ENCODE peak calls at places on chromosomes 3 and 15, in eight cellular contexts. M is A549, G is ovary, Y is IMR-90, I is Peyer's patch, E is endothelial cell of umbilical vein, W is thyroid gland, Q is transverse colon. H is an unnamed sample.

GRCh38 chr15:33310481-33311311 is at the start of gene RYR3:
- DNase-seq in M (no peak), G (no peak), Y (no peak), I (no peak), E (no peak), W (peak), Q (no peak), H (no peak)

GRCh38 chr3:28586325-28586724 is 237.7 kb upstream of the AZI2 start:
- DNase-seq in M (no peak), G (no peak), Y (no peak), I (no peak), E (no peak), W (no peak), Q (no peak), H (no peak)

GRCh38 chr3:134794950-134795775 is at the start of gene EPHB1:
- DNase-seq in M (peak), G (peak), Y (peak), I (peak), E (peak), W (peak), Q (peak), H (peak)

GRCh38 chr15:68100194-68100593 is 46.1 kb downstream of the PIAS1 start:
- DNase-seq in M (no peak), G (no peak), Y (no peak), I (no peak), E (no peak), W (no peak), Q (no peak), H (no peak)

GRCh38 chr3:126535636-126536035 is 11.7 kb downstream of the CHST13 start:
- DNase-seq in M (no peak), G (no peak), Y (no peak), I (no peak), E (no peak), W (no peak), Q (no peak), H (peak)

GRCh38 chr3:188834349-188834748 is 337.4 kb upstream of the TPRG1 start:
- DNase-seq in M (peak), G (no peak), Y (no peak), I (no peak), E (no peak), W (no peak), Q (no peak), H (no peak)

GRCh38 chr3:145015243-145015642 is 1043.6 kb downstream of the DIPK2A start:
- DNase-seq in M (no peak), G (no peak), Y (peak), I (no peak), E (peak), W (no peak), Q (no peak), H (no peak)

GRCh38 chr3:1262246-1262645 is 169.4 kb downstream of the CNTN6 start:
- DNase-seq in M (no peak), G (no peak), Y (no peak), I (no peak), E (no peak), W (no peak), Q (no peak), H (no peak)

GRCh38 chr3:117836296-117836695 is 1126.7 kb downstream of the TUSC7 start:
- DNase-seq in M (no peak), G (no peak), Y (peak), I (no peak), E (no peak), W (no peak), Q (no peak), H (no peak)

GRCh38 chr15:68479406-68479805 is 47.4 kb upstream of the ITGA11 start:
- DNase-seq in M (no peak), G (peak), Y (peak), I (no peak), E (no peak), W (no peak), Q (peak), H (peak)

GRCh38 chr3:40623567-40623966 is 98.8 kb downstream of the ZNF621 start:
- DNase-seq in M (no peak), G (no peak), Y (no peak), I (peak), E (no peak), W (no peak), Q (peak), H (peak)

GRCh38 chr15:73804421-73804820 is 51.3 kb upstream of the INSYN1 start:
- DNase-seq in M (no peak), G (no peak), Y (no peak), I (no peak), E (no peak), W (no peak), Q (no peak), H (no peak)

GRCh38 chr3:72597756-72598195 is 250.5 kb downstream of the SHQ1 start:
- DNase-seq in M (peak), G (no peak), Y (peak), I (no peak), E (no peak), W (no peak), Q (no peak), H (no peak)

GRCh38 chr3:169999433-169999832 is 32.8 kb downstream of the SEC62 start:
- DNase-seq in M (no peak), G (no peak), Y (no peak), I (no peak), E (no peak), W (no peak), Q (no peak), H (no peak)

GRCh38 chr3:95343228-95343627 is 1280.4 kb downstream of the NSUN3 start:
- DNase-seq in M (no peak), G (no peak), Y (no peak), I (no peak), E (no peak), W (no peak), Q (peak), H (no peak)

GRCh38 chr15:81224232-81224631 is 27.6 kb downstream of the IL16 start:
- DNase-seq in M (no peak), G (no peak), Y (no peak), I (no peak), E (no peak), W (no peak), Q (no peak), H (no peak)

GRCh38 chr3:66565301-66565700 is 64.5 kb upstream of the LRIG1 start:
- DNase-seq in M (no peak), G (no peak), Y (peak), I (no peak), E (no peak), W (no peak), Q (no peak), H (no peak)

GRCh38 chr15:96360581-96361308 is 30.2 kb downstream of the NR2F2 start:
- DNase-seq in M (no peak), G (no peak), Y (no peak), I (no peak), E (peak), W (no peak), Q (no peak), H (no peak)

GRCh38 chr3:10561162-10561561 is 55.8 kb upstream of the ATP2B2 start:
- DNase-seq in M (no peak), G (no peak), Y (no peak), I (no peak), E (no peak), W (no peak), Q (no peak), H (no peak)

GRCh38 chr15:100114100-100114499 is 227.7 kb downstream of the ADAMTS17 start:
- DNase-seq in M (no peak), G (peak), Y (peak), I (no peak), E (peak), W (peak), Q (peak), H (no peak)

GRCh38 chr3:175743733-175744400 is 884.7 kb downstream of the NAALADL2 start:
- DNase-seq in M (peak), G (no peak), Y (peak), I (no peak), E (no peak), W (no peak), Q (no peak), H (no peak)

GRCh38 chr3:129112308-129113052 is 9.1 kb downstream of the RAB43 start:
- DNase-seq in M (no peak), G (no peak), Y (peak), I (no peak), E (no peak), W (no peak), Q (no peak), H (no peak)

GRCh38 chr3:130705501-130705900 is 41.1 kb downstream of the PIK3R4 start:
- DNase-seq in M (no peak), G (no peak), Y (no peak), I (no peak), E (no peak), W (peak), Q (no peak), H (no peak)

GRCh38 chr3:114928989-114929620 is 218.0 kb downstream of the ZBTB20 start:
- DNase-seq in M (no peak), G (no peak), Y (peak), I (no peak), E (no peak), W (no peak), Q (no peak), H (no peak)

DNA sequence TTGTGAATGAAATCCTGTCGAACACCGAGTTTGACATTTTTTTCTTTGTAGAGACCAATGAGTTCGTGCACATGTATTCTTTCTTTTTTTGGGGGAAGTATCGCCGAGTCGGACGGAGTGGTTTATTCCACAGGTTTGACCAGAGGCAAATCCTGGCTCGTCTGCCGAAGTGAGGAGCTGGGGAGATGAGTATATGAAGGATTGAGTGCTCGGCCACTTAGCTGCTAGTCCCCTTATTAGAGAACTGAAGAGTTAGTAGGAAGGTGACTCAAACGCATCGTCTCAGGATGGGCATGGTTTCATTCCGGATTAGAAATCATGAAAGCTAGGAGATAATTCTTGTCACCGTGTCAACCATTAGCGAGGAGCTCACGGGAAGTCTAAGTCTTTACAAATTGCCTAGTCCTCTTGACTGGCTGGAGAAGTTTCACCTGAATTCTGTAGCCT is 154.7 kb upstream of the GOLIM4 start:
- DNase-seq in M (no peak), G (no peak), Y (peak), I (no peak), E (no peak), W (no peak), Q (no peak), H (no peak)
- H3K4me3 ChIP-seq in M (peak), G (peak), Y (peak), I (peak), E (peak), W (peak), Q (peak), H (peak)

GRCh38 chr15:38070778-38071177 is 136.3 kb downstream of the TMCO5A start:
- DNase-seq in M (no peak), G (no peak), Y (peak), I (no peak), E (no peak), W (no peak), Q (no peak), H (no peak)

GRCh38 chr15:38066612-38067011 is 132.2 kb downstream of the TMCO5A start:
- DNase-seq in M (no peak), G (no peak), Y (no peak), I (no peak), E (no peak), W (no peak), Q (no peak), H (no peak)

GRCh38 chr15:38069506-38069905 is 135.1 kb downstream of the TMCO5A start:
- DNase-seq in M (peak), G (no peak), Y (peak), I (no peak), E (peak), W (peak), Q (peak), H (peak)

GRCh38 chr15:38068600-38068999 is 134.2 kb downstream of the TMCO5A start:
- DNase-seq in M (no peak), G (no peak), Y (no peak), I (no peak), E (no peak), W (no peak), Q (no peak), H (no peak)

DNA sequence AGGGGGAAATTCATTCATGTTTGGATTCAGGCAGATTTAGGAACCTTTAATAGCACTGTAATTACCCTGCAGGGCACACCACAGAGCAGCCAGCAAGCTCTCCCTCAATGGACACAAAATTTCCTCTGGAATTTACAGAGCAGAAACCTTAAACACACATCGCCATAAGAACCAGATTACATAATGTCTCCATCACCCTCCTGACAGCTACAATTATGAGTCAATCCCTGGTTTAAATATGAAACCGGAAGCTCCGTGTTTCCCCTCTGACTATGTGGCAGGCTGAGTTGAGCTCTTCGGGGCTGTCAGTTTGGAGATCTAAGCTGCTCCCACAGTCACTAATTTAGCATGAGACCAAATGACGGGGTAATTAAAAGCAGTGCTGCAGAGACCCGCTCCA is 134.6 kb downstream of the TMCO5A start:
- DNase-seq in M (peak), G (no peak), Y (peak), I (no peak), E (peak), W (no peak), Q (peak), H (no peak)
- TF ChIP-seq CTCF in M (no peak), G (no peak), Y (no peak), I (no peak), E (no peak), W (no peak), Q (no peak), H (no peak)

GRCh38 chr3:97823503-97824004 is 1.7 kb downstream of the CRYBG3 start:
- DNase-seq in M (no peak), G (no peak), Y (no peak), I (no peak), E (peak), W (peak), Q (no peak), H (no peak)

GRCh38 chr3:97821413-97821809 is 400 bp upstream of the CRYBG3 start:
- DNase-seq in M (no peak), G (no peak), Y (no peak), I (peak), E (no peak), W (peak), Q (peak), H (peak)

GRCh38 chr3:97823081-97823480 is 1.3 kb downstream of the CRYBG3 start:
- DNase-seq in M (no peak), G (no peak), Y (no peak), I (no peak), E (peak), W (no peak), Q (no peak), H (no peak)

GRCh38 chr3:97820780-97821179 is 1.0 kb upstream of the CRYBG3 start:
- DNase-seq in M (no peak), G (no peak), Y (no peak), I (no peak), E (no peak), W (no peak), Q (no peak), H (no peak)

DNA sequence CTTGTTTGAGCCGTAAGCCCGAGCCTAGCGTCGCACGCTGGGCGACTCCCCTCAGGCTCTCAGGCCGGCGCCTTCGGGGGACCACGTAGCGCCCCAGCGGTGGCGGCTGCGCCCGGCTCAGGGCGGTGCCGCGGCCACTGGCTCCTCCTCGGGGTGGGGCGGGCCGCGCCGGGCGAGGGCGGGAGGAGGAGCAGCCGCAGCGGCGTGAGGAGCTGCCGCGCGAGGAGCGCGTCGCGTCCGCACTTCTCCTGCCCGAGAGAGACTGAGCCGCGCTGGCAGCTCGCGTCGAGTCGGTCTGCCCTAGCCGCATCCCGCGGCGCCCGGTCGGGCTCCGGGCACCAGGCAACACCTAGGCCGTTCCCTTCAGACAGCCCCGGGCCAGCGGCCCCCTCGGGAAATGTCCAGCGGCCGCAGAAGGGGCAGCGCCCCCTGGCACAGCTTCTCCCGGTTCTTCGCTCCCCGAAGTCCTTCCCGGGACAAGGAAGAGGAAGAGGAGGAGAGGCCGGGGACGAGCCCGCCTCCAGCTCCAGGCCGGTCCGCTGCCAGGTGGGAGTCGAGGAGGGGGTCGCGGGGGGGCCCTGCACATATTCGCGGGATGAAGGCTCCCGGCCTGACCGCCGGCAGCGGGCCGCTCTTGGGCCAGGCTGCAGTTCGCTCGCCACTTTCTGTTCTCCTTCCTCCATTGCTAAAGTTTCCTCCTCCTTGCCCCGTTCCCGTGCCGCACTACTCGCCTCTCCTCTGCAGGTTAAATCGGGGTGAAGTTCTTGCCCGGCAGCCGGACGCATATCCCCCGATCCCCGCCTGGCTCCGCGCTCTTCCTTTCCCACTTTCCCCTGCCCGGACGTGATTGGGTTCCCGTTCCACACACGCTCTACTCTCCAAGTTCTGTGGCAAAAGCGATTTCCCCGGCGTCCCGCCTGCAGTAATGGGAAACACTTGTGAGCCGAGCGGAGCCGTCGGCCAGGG is at the start of gene CRYBG3:
- DNase-seq in M (peak), G (peak), Y (peak), I (peak), E (peak), W (peak), Q (peak), H (peak)
- TF ChIP-seq POLR2A in M (peak), G (peak), Y (peak), I (peak), E (peak), W (peak), Q (peak), H (no peak)

GRCh38 chr3:191240432-191240831 is 41.4 kb downstream of the OSTN start:
- DNase-seq in M (no peak), G (no peak), Y (no peak), I (no peak), E (peak), W (no peak), Q (no peak), H (no peak)
- H3K4me3 ChIP-seq in M (no peak), G (no peak), Y (no peak), I (no peak), E (no peak), W (no peak), Q (no peak), H (no peak)